ENCODE peak calls at places on chromosomes 3 and 15, in eight cellular contexts. B is breast epithelium; D is GM23248; E is heart left ventricle; U is lower lobe of right lung; C is endodermal cell; S is CD4-positive, alpha-beta memory T cell; L is hepatocyte. M is an unnamed sample. For H3K4me1 and H3K27me3, the result is how much of the 10 kb centered on the place peaks cover.

GRCh38 chr15:80455668-80456442 is 51.7 kb downstream of the ARNT2 start:
- DNase-seq in D (peak), L (peak), C (peak), U (no peak), E (peak), B (no peak), S (peak), M (peak)

GRCh38 chr3:24069045-24069444 is 124.0 kb downstream of the NR1D2 start:
- DNase-seq in B (no peak), E (no peak), U (no peak), C (no peak), L (peak), S (no peak), D (peak), M (no peak)

GRCh38 chr3:100073555-100074307 is 40.6 kb downstream of the FILIP1L start:
- DNase-seq in C (peak), B (no peak), S (peak), U (no peak), L (peak), D (no peak), E (peak), M (no peak)

GRCh38 chr3:8576841-8577553 is 67.6 kb downstream of the SSUH2 start:
- DNase-seq in B (no peak), C (no peak), S (no peak), D (peak), E (no peak), U (no peak), L (no peak), M (no peak)

GRCh38 chr3:161890147-161890625 is 393.6 kb downstream of the OTOL1 start:
- DNase-seq in D (peak), L (peak), C (peak), B (no peak), S (no peak), U (peak), E (no peak), M (peak)

GRCh38 chr3:55720614-55721013 is 233.5 kb upstream of the WNT5A start:
- DNase-seq in S (no peak), D (peak), B (no peak), C (no peak), U (no peak), L (peak), E (no peak), M (no peak)

GRCh38 chr15:23411841-23412240 is 35.2 kb downstream of the GOLGA6L2 start:
- DNase-seq in S (no peak), D (no peak), B (no peak), C (no peak), L (no peak), E (no peak), U (no peak), M (peak)

GRCh38 chr3:189927975-189928895 is 192.5 kb downstream of the P3H2 start:
- DNase-seq in U (no peak), B (no peak), D (peak), S (no peak), L (no peak), C (no peak), E (no peak), M (no peak)

GRCh38 chr3:126100688-126101301 is 16.9 kb upstream of the SLC41A3 start:
- DNase-seq in C (no peak), B (peak), E (no peak), S (no peak), L (no peak), D (peak), U (no peak), M (no peak)

GRCh38 chr3:150920236-150920635 is 15.0 kb upstream of the MINDY4B start:
- DNase-seq in B (no peak), L (no peak), C (no peak), D (no peak), S (no peak), E (no peak), U (no peak), M (no peak)

GRCh38 chr15:73293773-73294172 is 75.0 kb downstream of the HCN4 start:
- DNase-seq in U (no peak), S (no peak), E (no peak), L (peak), D (no peak), B (no peak), C (no peak), M (no peak)

GRCh38 chr3:191235331-191236314 is 36.6 kb downstream of the OSTN start:
- DNase-seq in D (peak), U (no peak), L (no peak), C (no peak), S (no peak), E (no peak), B (no peak), M (no peak)

GRCh38 chr3:190697901-190698300 is 164.6 kb downstream of the GMNC start:
- DNase-seq in L (no peak), C (no peak), B (no peak), E (no peak), U (no peak), S (no peak), D (peak), M (peak)

GRCh38 chr3:161598639-161599038 is 102.0 kb downstream of the OTOL1 start:
- DNase-seq in D (no peak), L (no peak), U (no peak), E (no peak), C (no peak), S (no peak), B (no peak), M (no peak)

GRCh38 chr3:64400706-64401105 is 175.4 kb upstream of the PRICKLE2 start:
- DNase-seq in L (no peak), U (no peak), C (no peak), E (no peak), S (no peak), D (no peak), B (no peak), M (no peak)

GRCh38 chr3:32495085-32495484 is 7.6 kb downstream of the CMTM6 start:
- DNase-seq in D (no peak), C (no peak), B (no peak), E (no peak), U (no peak), L (no peak), S (no peak), M (no peak)

GRCh38 chr15:61266916-61267315 is 37.8 kb upstream of the RORA start:
- DNase-seq in D (no peak), C (no peak), B (no peak), E (no peak), L (no peak), S (no peak), U (no peak), M (no peak)

GRCh38 chr3:44995142-44995770 is 19.2 kb downstream of the EXOSC7 start:
- DNase-seq in S (no peak), L (peak), E (peak), U (no peak), D (peak), B (no peak), C (no peak), M (no peak)

GRCh38 chr15:77905301-77905920 is 172.1 kb downstream of the TBC1D2B start:
- DNase-seq in E (no peak), L (no peak), S (no peak), U (no peak), C (peak), D (no peak), B (no peak), M (no peak)

GRCh38 chr3:16828815-16829214 is 55.9 kb upstream of the PLCL2 start:
- DNase-seq in U (peak), L (peak), C (peak), S (peak), E (no peak), B (no peak), D (peak), M (no peak)

GRCh38 chr3:122562923-122563716 is 980 bp downstream of the PARP9 start:
- DNase-seq in B (no peak), E (no peak), L (no peak), S (no peak), U (no peak), C (no peak), D (peak), M (no peak)

GRCh38 chr3:68953781-68954444 is 21.6 kb upstream of the TAFA4 start:
- DNase-seq in U (no peak), D (no peak), S (no peak), C (no peak), L (no peak), B (no peak), E (no peak), M (no peak)
- H3K27ac ChIP-seq in U (no peak), D (no peak), S (no peak), C (peak), L (no peak), B (no peak), E (no peak), M (no peak)

DNA sequence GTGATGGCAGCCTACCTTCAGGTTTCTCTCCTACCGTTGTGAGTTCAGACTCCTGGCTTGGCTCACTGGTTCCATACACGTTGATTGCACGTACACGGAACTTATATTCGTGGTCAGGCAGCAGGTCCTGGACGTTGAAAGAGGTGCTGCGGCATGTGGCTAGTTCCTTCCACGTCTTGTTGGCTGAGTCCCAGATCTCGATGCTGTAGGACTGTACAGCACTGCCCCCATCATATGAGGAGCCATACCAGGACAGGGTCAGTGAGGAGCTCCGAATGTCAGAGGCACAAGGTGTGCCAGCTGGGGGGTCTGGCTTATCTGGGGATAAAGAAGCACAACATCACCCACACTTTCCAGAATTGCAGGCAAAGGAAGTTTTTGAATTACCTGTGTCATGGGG is 72.3 kb upstream of the HACD2 start:
- DNase-seq in U (no peak), E (no peak), S (no peak), B (no peak), C (no peak), D (no peak), L (no peak), M (no peak)
- H3K4me1 ChIP-seq in U (half or more), E (under half), S (under half), B (under half), C (under half), D (half or more), L (under half), M (under half)

GRCh38 chr3:14266361-14266760 is 87.7 kb downstream of the LSM3 start:
- DNase-seq in D (peak), B (no peak), U (no peak), C (no peak), L (peak), E (peak), S (no peak), M (peak)

GRCh38 chr3:14265246-14265962 is 86.8 kb downstream of the LSM3 start:
- DNase-seq in E (no peak), B (no peak), S (no peak), D (peak), U (no peak), L (peak), C (no peak), M (no peak)

GRCh38 chr3:14273886-14274517 is 95.4 kb downstream of the LSM3 start:
- DNase-seq in D (peak), S (no peak), L (no peak), C (peak), E (no peak), U (no peak), B (no peak), M (no peak)

GRCh38 chr3:14267976-14268375 is 89.4 kb downstream of the LSM3 start:
- DNase-seq in S (no peak), E (no peak), U (no peak), L (no peak), B (no peak), C (no peak), D (no peak), M (no peak)

GRCh38 chr3:14268897-14269296 is 90.3 kb downstream of the LSM3 start:
- DNase-seq in E (no peak), U (no peak), L (no peak), S (no peak), B (no peak), D (no peak), C (no peak), M (no peak)
- H3K27me3 ChIP-seq in E (under half), U (under half), L (under half), S (under half), B (under half), D (under half), C (under half), M (under half)

GRCh38 chr3:125032683-125033082 is 23.1 kb downstream of the HEG1 start:
- DNase-seq in U (no peak), B (no peak), D (no peak), L (no peak), E (no peak), C (no peak), S (no peak), M (no peak)
- H3K27ac ChIP-seq in U (peak), B (no peak), D (peak), L (no peak), E (peak), C (peak), S (no peak), M (no peak)